ENCODE peak calls at places on chromosomes 13 and 19, in ten cellular contexts. M is naive thymus-derived CD4-positive, alpha-beta T cell; C is activated CD4-positive, alpha-beta T cell treated with anti-CD3 and anti-CD28 coated beads, Interleukin-2, amount 10 ng/mL, durations not matched to agents 7 days and 5 days; Q is GM03348; N is posterior vena cava; L is stimulated activated CD8-positive, alpha-beta memory T cell treated with anti-CD3 and anti-CD28 coated beads, Interleukin-12 subunit alpha, Interleukin-12 subunit beta, amount 100 ng/mL, for 4 hours; U is activated CD8-positive, alpha-beta memory T cell treated with anti-CD3 and anti-CD28 coated beads for 1 hour; V is EL; P is NT2/D1; B is T-cell. F is an unnamed sample.

GRCh38 chr19:14053032-14053431 is 8.8 kb downstream of the PALM3 start:
- DNase-seq in B (no peak), M (no peak), C (no peak), V (no peak), Q (no peak), L (no peak), U (no peak), N (no peak), P (no peak), F (no peak)

GRCh38 chr13:98939552-98940306 is 38.1 kb downstream of the DOCK9 start:
- DNase-seq in L (no peak), Q (no peak), V (no peak), U (no peak), B (no peak), P (no peak), M (no peak), C (no peak), N (no peak), F (no peak)

GRCh38 chr13:106357198-106357597 is 178.3 kb downstream of the EFNB2 start:
- DNase-seq in L (no peak), C (no peak), B (no peak), P (no peak), M (no peak), V (no peak), U (no peak), Q (no peak), N (no peak), F (no peak)

GRCh38 chr19:6097911-6098310 is 12.4 kb downstream of the RFX2 start:
- DNase-seq in V (no peak), P (no peak), U (no peak), L (no peak), N (no peak), C (no peak), B (no peak), Q (no peak), M (no peak), F (no peak)

GRCh38 chr19:5078666-5079409 is 109.9 kb downstream of the KDM4B start:
- DNase-seq in B (no peak), L (no peak), U (no peak), N (no peak), M (no peak), P (no peak), C (no peak), V (no peak), Q (no peak), F (no peak)

GRCh38 chr19:2186071-2186846 is 22.5 kb downstream of the DOT1L start:
- DNase-seq in Q (peak), U (no peak), V (peak), P (peak), B (no peak), M (no peak), L (no peak), N (peak), C (no peak), F (no peak)

GRCh38 chr19:46998445-46999142 is 21.0 kb upstream of the NPAS1 start:
- DNase-seq in C (no peak), P (no peak), Q (no peak), U (no peak), N (no peak), V (no peak), L (no peak), B (no peak), M (no peak), F (no peak)

GRCh38 chr19:4032436-4032835 is 24.9 kb downstream of the PIAS4 start:
- DNase-seq in P (no peak), L (no peak), N (no peak), B (no peak), U (no peak), Q (no peak), C (no peak), M (no peak), V (no peak), F (no peak)

GRCh38 chr19:2289714-2290435 is 7.9 kb upstream of the PEAK3 start:
- DNase-seq in N (peak), Q (no peak), V (no peak), L (no peak), B (peak), M (peak), U (no peak), C (peak), P (no peak), F (no peak)

GRCh38 chr13:109154546-109154945 is 525.1 kb downstream of the MYO16 start:
- DNase-seq in U (no peak), B (no peak), L (no peak), M (no peak), Q (no peak), C (no peak), V (peak), P (no peak), N (no peak), F (no peak)

GRCh38 chr13:45299194-45299593 is 41.8 kb downstream of the TPT1 start:
- DNase-seq in M (no peak), N (no peak), U (no peak), Q (no peak), B (no peak), V (peak), L (no peak), C (no peak), P (no peak), F (no peak)

GRCh38 chr19:9622531-9622930 is 1.5 kb upstream of the ZNF561 start:
- DNase-seq in B (no peak), L (no peak), N (no peak), U (no peak), Q (no peak), C (no peak), M (no peak), V (no peak), P (no peak), F (no peak)

GRCh38 chr19:54158812-54159351 is 639 bp downstream of the LENG1 start:
- DNase-seq in U (no peak), M (peak), Q (peak), P (no peak), N (no peak), V (peak), L (no peak), C (peak), B (no peak), F (no peak)

GRCh38 chr19:48469056-48469881 is at the start of gene CYTH2:
- DNase-seq in Q (peak), U (peak), C (peak), V (peak), B (peak), M (peak), L (peak), N (peak), P (peak), F (peak)

GRCh38 chr13:76868451-76868850 is 17.8 kb downstream of the KCTD12 start:
- DNase-seq in L (no peak), C (no peak), V (no peak), M (no peak), P (no peak), U (no peak), B (no peak), N (no peak), Q (no peak), F (no peak)

GRCh38 chr13:24306632-24307031 is 2.7 kb upstream of the C1QTNF9 start:
- DNase-seq in C (no peak), V (peak), U (no peak), L (no peak), B (no peak), Q (peak), P (no peak), M (no peak), N (no peak), F (no peak)

GRCh38 chr13:93771782-93772181 is 545.2 kb downstream of the GPC6 start:
- DNase-seq in C (no peak), M (no peak), P (no peak), B (no peak), V (no peak), N (no peak), L (no peak), Q (no peak), U (no peak), F (no peak)

GRCh38 chr13:69580255-69580654 is 527.4 kb upstream of the ATXN8OS start:
- DNase-seq in B (no peak), L (no peak), P (peak), C (no peak), V (no peak), N (no peak), M (no peak), U (no peak), Q (no peak), F (no peak)

GRCh38 chr13:113981201-113981605 is 7.3 kb upstream of the C13orf46 start:
- DNase-seq in Q (no peak), M (no peak), N (peak), U (no peak), C (no peak), B (no peak), P (no peak), L (no peak), V (no peak), F (no peak)

GRCh38 chr19:34274827-34275625 is 20.7 kb downstream of the GARRE1 start:
- DNase-seq in P (no peak), M (no peak), N (no peak), B (no peak), L (no peak), V (peak), Q (peak), C (no peak), U (no peak), F (no peak)

GRCh38 chr13:103134271-103134670 is 68.1 kb upstream of the SLC10A2 start:
- DNase-seq in L (no peak), N (no peak), P (no peak), Q (no peak), U (no peak), V (no peak), C (no peak), B (no peak), M (no peak), F (no peak)

GRCh38 chr13:27658569-27658968 is 36.9 kb downstream of the POLR1D start:
- DNase-seq in V (peak), C (no peak), N (no peak), P (no peak), U (no peak), Q (peak), L (no peak), M (no peak), B (no peak), F (no peak)

GRCh38 chr13:27583645-27584044 is 36.7 kb downstream of the LNX2 start:
- DNase-seq in C (no peak), U (no peak), P (no peak), B (no peak), M (peak), N (no peak), V (peak), L (no peak), Q (peak), F (no peak)

GRCh38 chr13:107650081-107650701 is 565.1 kb downstream of the LIG4 start:
- DNase-seq in C (peak), L (no peak), B (no peak), U (no peak), M (peak), Q (no peak), N (peak), P (peak), V (no peak), F (peak)

GRCh38 chr19:10279737-10280442 is 6.9 kb upstream of the ICAM4 start:
- DNase-seq in Q (no peak), V (no peak), U (no peak), M (no peak), C (no peak), B (no peak), P (no peak), L (no peak), N (no peak), F (no peak)

GRCh38 chr13:99311137-99311536 is 3.9 kb upstream of the GPR183 start:
- DNase-seq in L (no peak), C (no peak), P (no peak), M (no peak), N (no peak), B (no peak), U (no peak), Q (peak), V (peak), F (no peak)

GRCh38 chr13:110012102-110012739 is 225.8 kb upstream of the IRS2 start:
- DNase-seq in V (peak), U (no peak), Q (peak), P (no peak), C (no peak), N (no peak), L (no peak), B (no peak), M (no peak), F (no peak)

GRCh38 chr19:46925548-46925950 is 64.8 kb downstream of the ARHGAP35 start:
- DNase-seq in V (peak), N (no peak), U (no peak), M (no peak), C (no peak), P (no peak), L (no peak), B (no peak), Q (no peak), F (no peak)

GRCh38 chr19:42246143-42246868 is 3.9 kb upstream of the GSK3A start:
- DNase-seq in U (no peak), N (peak), L (no peak), B (no peak), Q (peak), C (no peak), M (no peak), V (peak), P (no peak), F (no peak)

F was measured in NK-92 treated with Interleukin-12 subunit alpha and Interleukin-12 subunit beta, amount 100 ng/mL, for 24 hours.